ENCODE peak calls at places on chromosomes 16 and 17, in seven cellular contexts. W, R, Y, G, L, M and A are unnamed samples.

GRCh38 chr17:56785396-56785795 is 48.3 kb downstream of the C17orf67 start:
- DNase-seq in Y (no peak), G (no peak), W (no peak), L (no peak), R (no peak), M (peak), A (no peak)

GRCh38 chr17:34601431-34601830 is 22.0 kb downstream of the TMEM132E start:
- DNase-seq in Y (no peak), R (no peak), L (no peak), G (no peak), W (no peak), M (no peak), A (no peak)

GRCh38 chr16:70396209-70396904 is 42.5 kb downstream of the ST3GAL2 start:
- DNase-seq in W (no peak), L (peak), Y (no peak), G (no peak), R (no peak), M (no peak), A (no peak)

GRCh38 chr17:78291944-78292910 is 60.8 kb downstream of the TMEM235 start:
- DNase-seq in Y (no peak), W (no peak), R (no peak), G (no peak), M (no peak), L (no peak), A (no peak)

GRCh38 chr16:764848-765487 is 4.4 kb downstream of the MSLN start:
- DNase-seq in G (no peak), M (no peak), Y (no peak), R (no peak), L (no peak), W (no peak), A (no peak)

GRCh38 chr17:10421946-10422542 is at the start of gene MYH8:
- DNase-seq in W (no peak), Y (no peak), M (no peak), G (no peak), R (no peak), L (no peak), A (no peak)

GRCh38 chr17:35708149-35708548 is 23.3 kb upstream of the RASL10B start:
- DNase-seq in G (no peak), W (no peak), Y (no peak), R (no peak), L (no peak), M (no peak), A (no peak)

GRCh38 chr17:61410555-61411089 is 11.0 kb downstream of the TBX2 start:
- DNase-seq in W (no peak), R (peak), Y (peak), L (no peak), M (no peak), G (peak), A (peak)

GRCh38 chr16:87855852-87856715 is 13.2 kb downstream of the SLC7A5 start:
- DNase-seq in R (peak), G (no peak), M (no peak), Y (no peak), W (peak), L (no peak), A (no peak)

GRCh38 chr17:80152057-80152831 is 5.3 kb upstream of the EIF4A3 start:
- DNase-seq in Y (peak), G (no peak), W (no peak), L (no peak), R (peak), M (no peak), A (no peak)

GRCh38 chr16:69112285-69113129 is 7.1 kb downstream of the HAS3 start:
- DNase-seq in W (peak), G (peak), M (peak), Y (no peak), R (peak), L (no peak), A (peak)

GRCh38 chr17:14432058-14432457 is 131.2 kb downstream of the HS3ST3B1 start:
- DNase-seq in R (no peak), Y (no peak), W (no peak), G (no peak), L (no peak), M (no peak), A (no peak)

GRCh38 chr16:75029854-75030253 is 31.0 kb downstream of the ZNRF1 start:
- DNase-seq in W (peak), Y (no peak), L (peak), R (no peak), G (no peak), M (no peak), A (no peak)

GRCh38 chr17:77842148-77842905 is 116.2 kb upstream of the TNRC6C start:
- DNase-seq in G (no peak), R (peak), W (peak), L (peak), M (peak), Y (no peak), A (no peak)

GRCh38 chr17:20083460-20083859 is 74.3 kb downstream of the SPECC1 start:
- DNase-seq in W (no peak), G (no peak), M (no peak), Y (no peak), L (no peak), R (no peak), A (no peak)